ENCODE peak calls at places on chromosomes 12 and 14, in eight cellular contexts. U, Y, Q, O, F, Z, B and I are unnamed samples.
A peak's percentile ranks its signal among the peaks of the same experiment; 100 is the strongest.

GRCh38 chr14:97010491-97011160 is 213.4 kb downstream of the VRK1 start:
- DNase-seq in U (no peak), Y (peak; percentile 15), Q (no peak), O (no peak), F (no peak), Z (no peak), B (peak; percentile 67), I (no peak)

GRCh38 chr12:56362130-56363059 is at the start of gene APOF:
- DNase-seq in U (no peak), Y (no peak), Q (no peak), O (no peak), F (no peak), Z (no peak), B (no peak), I (no peak)

GRCh38 chr12:114319422-114319821 is 86.5 kb downstream of the TBX5 start:
- DNase-seq in U (no peak), Y (no peak), Q (no peak), O (no peak), F (no peak), Z (no peak), B (no peak), I (no peak)

GRCh38 chr12:52199294-52199920 is 7.6 kb upstream of the KRT80 start:
- DNase-seq in U (no peak), Y (no peak), Q (no peak), O (no peak), F (no peak), Z (no peak), B (no peak), I (no peak)

GRCh38 chr14:91342243-91342760 is 75.3 kb downstream of the CCDC88C start:
- DNase-seq in U (no peak), Y (no peak), Q (no peak), O (no peak), F (no peak), Z (no peak), B (no peak), I (no peak)

GRCh38 chr12:88381456-88381855 is 198.8 kb downstream of the KITLG start:
- DNase-seq in U (no peak), Y (no peak), Q (no peak), O (no peak), F (no peak), Z (no peak), B (no peak), I (no peak)

GRCh38 chr12:62861586-62861985 is 73.4 kb downstream of the PPM1H start:
- DNase-seq in U (no peak), Y (no peak), Q (no peak), O (no peak), F (no peak), Z (no peak), B (no peak), I (no peak)

GRCh38 chr12:120940799-120941198 is 36.6 kb upstream of the SPPL3 start:
- DNase-seq in U (no peak), Y (no peak), Q (no peak), O (no peak), F (no peak), Z (no peak), B (no peak), I (no peak)

GRCh38 chr14:53391631-53392030 is 238.5 kb upstream of the DDHD1 start:
- DNase-seq in U (no peak), Y (no peak), Q (no peak), O (peak; percentile 34), F (no peak), Z (no peak), B (no peak), I (peak; percentile 9)

GRCh38 chr12:126708492-126708896 is 1558.5 kb upstream of the TMEM132C start:
- DNase-seq in U (no peak), Y (peak; percentile 1), Q (no peak), O (peak; percentile 10), F (no peak), Z (no peak), B (no peak), I (no peak)

GRCh38 chr12:31897791-31898503 is 61.3 kb upstream of the RESF1 start:
- DNase-seq in U (no peak), Y (peak; percentile 65), Q (no peak), O (peak; percentile 19), F (no peak), Z (no peak), B (peak; percentile 80), I (peak; percentile 53)

GRCh38 chr12:107544947-107545346 is 140.7 kb upstream of the PWP1 start:
- DNase-seq in U (no peak), Y (no peak), Q (no peak), O (no peak), F (no peak), Z (no peak), B (no peak), I (no peak)